ENCODE peak calls at places on chromosomes 1 and 21, in six cellular contexts. T is fibroblast of pulmonary artery; P is neural progenitor cell; W is A549; V is CD8-positive, alpha-beta T cell; Y is HFF-Myc. X is an unnamed sample.

GRCh38 chr21:16838330-16838729 is 674.5 kb upstream of the CXADR start:
- DNase-seq in T (peak), P (no peak), W (no peak), V (no peak), Y (no peak), X (no peak)

GRCh38 chr1:30748098-30748698 is 9.4 kb downstream of the LAPTM5 start:
- DNase-seq in T (peak), P (no peak), W (no peak), V (no peak), Y (peak), X (no peak)

GRCh38 chr21:14678987-14679574 is 133.0 kb upstream of the SAMSN1 start:
- DNase-seq in T (no peak), P (no peak), W (no peak), V (no peak), Y (no peak), X (no peak)

GRCh38 chr1:16156848-16157495 is 1.1 kb upstream of the EPHA2 start:
- DNase-seq in T (peak), P (no peak), W (no peak), V (no peak), Y (no peak), X (no peak)

GRCh38 chr1:182869241-182869666 is 30.1 kb downstream of the DHX9 start:
- DNase-seq in T (no peak), P (peak), W (no peak), V (peak), Y (no peak), X (no peak)

GRCh38 chr1:1748686-1749321 is 24.6 kb upstream of the CDK11A start:
- DNase-seq in T (no peak), P (no peak), W (no peak), V (no peak), Y (no peak), X (no peak)

GRCh38 chr1:156659994-156660751 is 17.0 kb downstream of the NES start:
- DNase-seq in T (peak), P (peak), W (peak), V (peak), Y (peak), X (peak)

GRCh38 chr1:229557214-229557850 is 1.2 kb downstream of the ABCB10 start:
- DNase-seq in T (peak), P (no peak), W (no peak), V (no peak), Y (no peak), X (no peak)

GRCh38 chr21:45996311-45997204 is 15.0 kb downstream of the COL6A1 start:
- DNase-seq in T (no peak), P (no peak), W (no peak), V (peak), Y (no peak), X (no peak)

GRCh38 chr1:80064524-80064923 is 1058.0 kb upstream of the ADGRL4 start:
- DNase-seq in T (no peak), P (no peak), W (no peak), V (no peak), Y (no peak), X (no peak)

GRCh38 chr1:18723206-18723605 is 92.6 kb downstream of the PAX7 start:
- DNase-seq in T (no peak), P (no peak), W (no peak), V (no peak), Y (no peak), X (no peak)

GRCh38 chr1:203569490-203570318 is 56.9 kb upstream of the ATP2B4 start:
- DNase-seq in T (peak), P (no peak), W (no peak), V (no peak), Y (no peak), X (peak)

GRCh38 chr1:31010081-31010989 is 55.2 kb downstream of the PUM1 start:
- DNase-seq in T (no peak), P (no peak), W (no peak), V (no peak), Y (no peak), X (peak)

GRCh38 chr1:38585460-38585859 is 274.1 kb downstream of the RRAGC start:
- DNase-seq in T (no peak), P (no peak), W (no peak), V (no peak), Y (no peak), X (no peak)

GRCh38 chr1:218459878-218460277 is 114.7 kb downstream of the TGFB2 start:
- DNase-seq in T (peak), P (peak), W (peak), V (no peak), Y (peak), X (peak)

GRCh38 chr1:116817582-116818064 is 63.4 kb downstream of the CD2 start:
- DNase-seq in T (peak), P (peak), W (peak), V (peak), Y (peak), X (no peak)

GRCh38 chr1:18776777-18777176 is 82.7 kb downstream of the TAS1R2 start:
- DNase-seq in T (no peak), P (no peak), W (no peak), V (no peak), Y (no peak), X (no peak)

GRCh38 chr1:182625716-182626504 is 21.7 kb upstream of the RGS16 start:
- DNase-seq in T (peak), P (no peak), W (no peak), V (no peak), Y (no peak), X (no peak)

GRCh38 chr1:41517039-41517438 is 32.6 kb upstream of the EDN2 start:
- DNase-seq in T (no peak), P (no peak), W (no peak), V (no peak), Y (no peak), X (no peak)

GRCh38 chr1:202858306-202858705 is 30.6 kb downstream of the RABIF start:
- DNase-seq in T (peak), P (no peak), W (no peak), V (no peak), Y (no peak), X (no peak)

GRCh38 chr1:85611390-85611789 is 30.8 kb downstream of the CCN1 start:
- DNase-seq in T (peak), P (no peak), W (no peak), V (no peak), Y (peak), X (peak)

GRCh38 chr1:163712321-163712720 is 390.6 kb downstream of the NUF2 start:
- DNase-seq in T (no peak), P (no peak), W (no peak), V (no peak), Y (no peak), X (no peak)

GRCh38 chr1:163706915-163707314 is 385.2 kb downstream of the NUF2 start:
- DNase-seq in T (no peak), P (no peak), W (no peak), V (no peak), Y (no peak), X (no peak)

GRCh38 chr1:163703794-163704193 is 382.0 kb downstream of the NUF2 start:
- DNase-seq in T (no peak), P (no peak), W (no peak), V (no peak), Y (no peak), X (no peak)

GRCh38 chr1:163709636-163710035 is 387.9 kb downstream of the NUF2 start:
- DNase-seq in T (no peak), P (no peak), W (no peak), V (no peak), Y (no peak), X (no peak)
- H3K4me3 ChIP-seq in T (no peak), P (no peak), W (no peak), V (no peak), Y (no peak), X (no peak)

DNA sequence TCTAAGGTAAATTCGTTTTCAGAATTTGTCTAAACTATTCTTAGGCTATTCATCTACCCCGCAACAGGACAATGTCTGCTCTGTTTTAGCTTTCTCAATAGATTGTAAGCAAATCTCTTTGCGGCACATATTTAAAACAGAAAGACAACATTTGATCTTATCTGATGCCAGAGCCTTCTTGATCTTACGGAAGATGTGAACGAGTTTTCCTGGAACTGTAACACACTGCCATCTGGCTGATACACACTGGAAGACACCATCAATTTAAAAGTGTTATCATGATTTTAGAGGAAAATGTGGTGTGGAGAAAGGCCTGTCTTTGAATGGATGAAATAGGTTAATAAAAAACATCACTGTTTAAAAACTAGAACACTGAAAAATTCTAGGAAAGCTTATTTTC is 36.1 kb downstream of the COA6 start:
- DNase-seq in T (no peak), P (no peak), W (no peak), V (no peak), Y (no peak), X (no peak)
- TF ChIP-seq CTCF in T (no peak), P (peak), W (no peak), V (no peak), Y (no peak), X (peak)

GRCh38 chr1:231395051-231395995 is 26.8 kb downstream of the EGLN1 start:
- DNase-seq in T (peak), P (no peak), W (peak), V (no peak), Y (peak), X (peak)
- H3K4me3 ChIP-seq in T (peak), P (no peak), W (peak), V (no peak), Y (no peak), X (peak)

GRCh38 chr21:44941567-44941966 is 1.7 kb downstream of the SLX9 start:
- DNase-seq in T (no peak), P (no peak), W (no peak), V (no peak), Y (no peak), X (no peak)
- TF ChIP-seq CTCF in T (no peak), P (no peak), W (no peak), V (no peak), Y (no peak), X (no peak)

GRCh38 chr1:174198192-174198591 is 38.9 kb downstream of the RABGAP1L start:
- DNase-seq in T (no peak), P (no peak), W (no peak), V (no peak), Y (no peak), X (no peak)

GRCh38 chr1:174197547-174197946 is 38.2 kb downstream of the RABGAP1L start:
- DNase-seq in T (no peak), P (no peak), W (no peak), V (no peak), Y (no peak), X (no peak)

GRCh38 chr1:174200746-174201145 is 41.4 kb downstream of the RABGAP1L start:
- DNase-seq in T (no peak), P (no peak), W (no peak), V (peak), Y (no peak), X (no peak)

GRCh38 chr1:174194451-174194850 is 35.1 kb downstream of the RABGAP1L start:
- DNase-seq in T (no peak), P (no peak), W (no peak), V (no peak), Y (no peak), X (no peak)

DNA sequence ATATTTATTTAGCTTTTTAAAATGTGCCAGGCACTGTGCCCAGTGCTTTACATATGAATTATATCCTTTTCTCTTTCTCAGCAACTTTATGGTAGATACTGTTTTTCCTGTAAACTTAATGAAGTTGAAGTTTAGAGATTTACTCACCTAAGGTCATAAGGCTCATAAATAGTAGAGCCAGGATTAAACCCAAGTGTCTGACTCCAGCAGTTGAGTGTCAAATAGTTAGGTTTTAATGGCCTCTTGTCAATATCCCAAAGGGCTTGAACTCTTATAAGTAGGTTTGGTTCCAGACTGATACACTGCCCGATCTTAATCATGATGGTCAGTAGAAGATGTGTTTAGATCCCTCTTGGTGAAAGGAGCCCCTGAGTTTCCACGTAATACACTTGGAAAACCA is 37.8 kb downstream of the RABGAP1L start:
- DNase-seq in T (no peak), P (no peak), W (no peak), V (no peak), Y (no peak), X (no peak)
- H3K4me3 ChIP-seq in T (no peak), P (no peak), W (no peak), V (no peak), Y (no peak), X (no peak)

DNA sequence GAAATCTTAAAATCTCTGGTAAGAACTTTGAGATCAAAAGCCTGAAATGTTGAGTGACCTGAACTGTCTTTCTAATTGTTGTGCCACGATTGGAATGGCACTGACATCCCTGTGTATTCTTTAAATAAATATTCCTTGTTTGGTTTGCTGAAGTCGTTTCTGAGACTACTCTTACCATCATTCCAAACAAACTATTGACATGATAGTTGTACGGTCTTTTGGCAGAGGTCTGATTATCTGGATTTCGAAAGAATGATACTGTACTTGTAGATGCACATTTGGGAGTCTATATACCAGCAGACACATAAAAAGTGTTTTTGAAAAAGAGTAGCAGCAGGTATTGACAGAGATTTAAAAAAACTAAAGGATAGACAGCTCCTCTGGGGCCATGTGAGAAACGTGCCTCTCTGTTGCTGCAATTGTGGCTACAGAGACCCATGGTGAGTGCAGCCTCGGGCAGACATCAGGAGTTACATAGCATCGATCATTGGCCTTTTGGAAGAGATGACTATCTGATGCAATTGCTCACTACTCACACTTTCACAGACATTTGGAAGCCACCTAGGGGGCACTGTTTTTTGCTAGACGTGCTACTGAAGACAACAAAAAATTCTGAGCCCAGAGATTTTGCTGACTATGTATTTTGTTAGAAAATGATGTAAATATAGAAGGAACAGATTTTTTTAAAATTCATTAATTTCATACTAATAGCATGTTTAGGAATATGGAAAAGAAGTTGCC is 464.5 kb downstream of the KCNT2 start:
- DNase-seq in T (no peak), P (peak), W (no peak), V (no peak), Y (no peak), X (no peak)
- TF ChIP-seq CTCF in T (no peak), P (peak), W (no peak), V (no peak), Y (peak), X (peak)

GRCh38 chr1:3874736-3875135 is 17.5 kb downstream of the DFFB start:
- DNase-seq in T (no peak), P (no peak), W (no peak), V (no peak), Y (no peak), X (no peak)
- H3K4me3 ChIP-seq in T (no peak), P (no peak), W (no peak), V (no peak), Y (no peak), X (no peak)

X was measured in brain microvascular endothelial cell.